ENCODE peak calls at places on chromosomes 4 and X, in six cellular contexts. One of them, this sample, is unnamed.

GRCh38 chr4:17260395-17260907 is 251.4 kb downstream of the QDPR start:
- DNase-seq in uterus: no peak
- DNase-seq in upper lobe of left lung: no peak
- DNase-seq in Peyer's patch: no peak
- DNase-seq in GM12891: no peak
- DNase-seq in heart left ventricle: no peak
- DNase-seq in this sample: no peak

GRCh38 chr4:3213661-3214250 is 35.2 kb upstream of the MSANTD1 start:
- DNase-seq in upper lobe of left lung: no peak
- DNase-seq in GM12891: no peak
- DNase-seq in uterus: no peak
- DNase-seq in heart left ventricle: no peak
- DNase-seq in Peyer's patch: peak
- DNase-seq in this sample: no peak

GRCh38 chr4:8414377-8414776 is 26.1 kb downstream of the ACOX3 start:
- DNase-seq in heart left ventricle: no peak
- DNase-seq in Peyer's patch: no peak
- DNase-seq in GM12891: no peak
- DNase-seq in upper lobe of left lung: no peak
- DNase-seq in uterus: no peak
- DNase-seq in this sample: no peak

GRCh38 chr4:3471098-3471760 is 8.1 kb downstream of the DOK7 start:
- DNase-seq in GM12891: no peak
- DNase-seq in upper lobe of left lung: no peak
- DNase-seq in Peyer's patch: no peak
- DNase-seq in uterus: no peak
- DNase-seq in heart left ventricle: no peak
- DNase-seq in this sample: no peak

GRCh38 chr4:82748176-82748575 is 50.4 kb downstream of the SCD5 start:
- DNase-seq in GM12891: no peak
- DNase-seq in uterus: no peak
- DNase-seq in Peyer's patch: no peak
- DNase-seq in heart left ventricle: no peak
- DNase-seq in upper lobe of left lung: no peak
- DNase-seq in this sample: no peak

GRCh38 chrX:109774706-109775105 is 41.6 kb upstream of the ACSL4 start:
- DNase-seq in GM12891: no peak
- DNase-seq in heart left ventricle: no peak
- DNase-seq in uterus: no peak
- DNase-seq in upper lobe of left lung: no peak
- DNase-seq in Peyer's patch: no peak
- DNase-seq in this sample: peak

GRCh38 chr4:110618091-110619000 is 4.5 kb downstream of the PITX2 start:
- DNase-seq in GM12891: no peak
- DNase-seq in uterus: no peak
- DNase-seq in upper lobe of left lung: no peak
- DNase-seq in Peyer's patch: peak
- DNase-seq in heart left ventricle: no peak
- DNase-seq in this sample: no peak

GRCh38 chr4:83252782-83253405 is 31.7 kb downstream of the COQ2 start:
- DNase-seq in Peyer's patch: peak
- DNase-seq in GM12891: peak
- DNase-seq in heart left ventricle: peak
- DNase-seq in upper lobe of left lung: peak
- DNase-seq in uterus: no peak
- DNase-seq in this sample: no peak

GRCh38 chr4:10299601-10300000 is 157.6 kb downstream of the ZNF518B start:
- DNase-seq in GM12891: no peak
- DNase-seq in upper lobe of left lung: no peak
- DNase-seq in heart left ventricle: no peak
- DNase-seq in Peyer's patch: no peak
- DNase-seq in uterus: no peak
- DNase-seq in this sample: no peak

GRCh38 chrX:56978172-56978571 is 17.2 kb downstream of the SPIN3 start:
- DNase-seq in heart left ventricle: no peak
- DNase-seq in uterus: peak
- DNase-seq in upper lobe of left lung: no peak
- DNase-seq in Peyer's patch: peak
- DNase-seq in GM12891: no peak
- DNase-seq in this sample: no peak

GRCh38 chr4:8181119-8181518 is 18.0 kb upstream of the SH3TC1 start:
- DNase-seq in heart left ventricle: no peak
- DNase-seq in uterus: no peak
- DNase-seq in upper lobe of left lung: no peak
- DNase-seq in GM12891: no peak
- DNase-seq in Peyer's patch: no peak
- DNase-seq in this sample: no peak

GRCh38 chrX:10007604-10008003 is 40.4 kb downstream of the CLDN34 start:
- DNase-seq in Peyer's patch: peak
- DNase-seq in heart left ventricle: no peak
- DNase-seq in GM12891: no peak
- DNase-seq in upper lobe of left lung: no peak
- DNase-seq in uterus: no peak
- DNase-seq in this sample: no peak

GRCh38 chrX:8851487-8851886 is 50.3 kb upstream of the FAM9A start:
- DNase-seq in uterus: no peak
- DNase-seq in upper lobe of left lung: no peak
- DNase-seq in heart left ventricle: no peak
- DNase-seq in GM12891: no peak
- DNase-seq in Peyer's patch: no peak
- DNase-seq in this sample: no peak

GRCh38 chrX:113675278-113675677 is 834.6 kb upstream of the AMOT start:
- DNase-seq in heart left ventricle: no peak
- DNase-seq in GM12891: no peak
- DNase-seq in Peyer's patch: no peak
- DNase-seq in uterus: no peak
- DNase-seq in upper lobe of left lung: no peak
- DNase-seq in this sample: no peak

GRCh38 chr4:140300271-140300970 is 73.0 kb upstream of the SCOC start:
- DNase-seq in heart left ventricle: no peak
- DNase-seq in uterus: peak
- DNase-seq in Peyer's patch: no peak
- DNase-seq in upper lobe of left lung: no peak
- DNase-seq in GM12891: no peak
- DNase-seq in this sample: peak

GRCh38 chr4:30854566-30854965 is 134.4 kb downstream of the PCDH7 start:
- DNase-seq in GM12891: no peak
- DNase-seq in heart left ventricle: no peak
- DNase-seq in Peyer's patch: no peak
- DNase-seq in upper lobe of left lung: no peak
- DNase-seq in uterus: no peak
- DNase-seq in this sample: no peak

GRCh38 chr4:184347251-184348239 is 126.8 kb downstream of the IRF2 start:
- DNase-seq in Peyer's patch: peak
- DNase-seq in heart left ventricle: peak
- DNase-seq in uterus: no peak
- DNase-seq in GM12891: no peak
- DNase-seq in upper lobe of left lung: peak
- DNase-seq in this sample: no peak

GRCh38 chrX:131988236-131988635 is 34.9 kb upstream of the STK26 start:
- DNase-seq in heart left ventricle: no peak
- DNase-seq in uterus: no peak
- DNase-seq in upper lobe of left lung: no peak
- DNase-seq in Peyer's patch: no peak
- DNase-seq in GM12891: no peak
- DNase-seq in this sample: no peak

GRCh38 chr4:187073820-187074219 is 350.2 kb upstream of the FAT1 start:
- DNase-seq in GM12891: no peak
- DNase-seq in Peyer's patch: no peak
- DNase-seq in heart left ventricle: no peak
- DNase-seq in uterus: no peak
- DNase-seq in upper lobe of left lung: no peak
- DNase-seq in this sample: no peak

GRCh38 chr4:124499266-124499665 is 213.3 kb downstream of the ANKRD50 start:
- DNase-seq in GM12891: no peak
- DNase-seq in uterus: no peak
- DNase-seq in upper lobe of left lung: no peak
- DNase-seq in Peyer's patch: no peak
- DNase-seq in heart left ventricle: no peak
- DNase-seq in this sample: no peak

GRCh38 chr4:68373513-68373912 is 23.6 kb upstream of the YTHDC1 start:
- DNase-seq in upper lobe of left lung: peak
- DNase-seq in uterus: peak
- DNase-seq in heart left ventricle: peak
- DNase-seq in GM12891: no peak
- DNase-seq in Peyer's patch: peak
- DNase-seq in this sample: peak

GRCh38 chr4:170102426-170102825 is 12.7 kb upstream of the AADAT start:
- DNase-seq in Peyer's patch: no peak
- DNase-seq in GM12891: no peak
- DNase-seq in upper lobe of left lung: peak
- DNase-seq in uterus: no peak
- DNase-seq in heart left ventricle: no peak
- DNase-seq in this sample: no peak

GRCh38 chr4:53592128-53592527 is 842 bp upstream of the LNX1 start:
- DNase-seq in heart left ventricle: no peak
- DNase-seq in uterus: no peak
- DNase-seq in upper lobe of left lung: no peak
- DNase-seq in GM12891: no peak
- DNase-seq in Peyer's patch: peak
- DNase-seq in this sample: no peak

GRCh38 chr4:53592686-53593641 is 1.7 kb upstream of the LNX1 start:
- DNase-seq in upper lobe of left lung: peak
- DNase-seq in heart left ventricle: peak
- DNase-seq in Peyer's patch: peak
- DNase-seq in uterus: peak
- DNase-seq in GM12891: no peak
- DNase-seq in this sample: no peak

GRCh38 chr4:53589511-53589910 is 1.8 kb downstream of the LNX1 start:
- DNase-seq in heart left ventricle: no peak
- DNase-seq in uterus: no peak
- DNase-seq in GM12891: no peak
- DNase-seq in Peyer's patch: no peak
- DNase-seq in upper lobe of left lung: no peak
- DNase-seq in this sample: no peak

GRCh38 chr4:53593765-53594164 is 2.5 kb upstream of the LNX1 start:
- DNase-seq in upper lobe of left lung: no peak
- DNase-seq in heart left ventricle: no peak
- DNase-seq in Peyer's patch: no peak
- DNase-seq in uterus: no peak
- DNase-seq in GM12891: no peak
- DNase-seq in this sample: no peak

DNA sequence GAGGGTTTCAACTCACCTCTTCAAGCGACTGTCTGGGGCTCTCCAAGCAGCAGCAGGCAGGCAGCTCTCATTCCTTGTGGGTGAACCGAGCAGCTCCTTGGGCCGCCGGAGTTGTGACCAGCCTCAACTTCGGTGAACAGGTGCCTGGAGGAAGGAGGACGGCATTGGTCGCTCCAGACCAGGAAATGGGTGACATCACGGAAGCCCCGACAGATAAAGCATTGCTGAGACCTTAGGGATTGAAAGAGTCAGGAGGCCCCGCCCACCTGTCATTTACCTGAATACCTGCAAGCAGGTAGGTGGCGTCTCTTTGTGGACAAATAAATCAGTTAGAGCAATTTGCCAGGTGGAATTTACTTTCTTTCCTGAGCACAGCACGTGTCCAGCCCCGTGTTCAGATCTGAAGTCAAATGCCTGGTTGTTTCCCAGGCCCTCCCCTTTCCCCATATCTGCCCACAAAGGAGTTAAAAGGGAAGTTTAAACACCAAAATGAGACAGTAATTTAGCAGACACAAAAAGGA is at the start of gene LNX1:
- DNase-seq in upper lobe of left lung: peak
- DNase-seq in uterus: no peak
- DNase-seq in GM12891: no peak
- DNase-seq in Peyer's patch: peak
- DNase-seq in heart left ventricle: no peak
- DNase-seq in this sample: no peak
- TF ChIP-seq POLR2A in upper lobe of left lung: peak
- TF ChIP-seq POLR2A in uterus: peak
- TF ChIP-seq POLR2A in GM12891: no peak
- TF ChIP-seq POLR2A in Peyer's patch: peak
- TF ChIP-seq POLR2A in heart left ventricle: no peak
- TF ChIP-seq POLR2A in this sample: no peak

DNA sequence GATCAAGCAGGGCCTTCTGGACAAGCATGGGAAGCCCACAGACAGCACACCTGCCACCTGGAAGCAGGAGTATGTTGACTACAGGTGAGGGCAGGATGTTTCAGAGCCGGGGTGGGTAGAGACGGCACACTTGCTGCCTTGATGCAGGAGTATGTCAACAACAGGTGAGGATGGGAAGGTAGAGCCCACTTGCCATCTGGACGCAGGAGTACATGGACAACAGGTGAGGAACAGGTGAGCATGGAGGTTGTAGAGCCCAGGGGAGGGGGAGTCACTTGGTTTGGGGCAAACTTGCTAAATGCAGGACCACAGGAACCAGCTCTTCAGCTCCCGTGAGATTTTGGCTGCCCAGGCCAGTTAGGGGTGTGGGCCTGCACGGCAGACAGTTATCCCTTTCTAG is 12.0 kb downstream of the DKC1 start:
- DNase-seq in upper lobe of left lung: no peak
- DNase-seq in GM12891: no peak
- DNase-seq in heart left ventricle: no peak
- DNase-seq in Peyer's patch: no peak
- DNase-seq in uterus: no peak
- DNase-seq in this sample: no peak
- TF ChIP-seq POLR2A in upper lobe of left lung: no peak
- TF ChIP-seq POLR2A in GM12891: no peak
- TF ChIP-seq POLR2A in heart left ventricle: no peak
- TF ChIP-seq POLR2A in Peyer's patch: no peak
- TF ChIP-seq POLR2A in uterus: no peak
- TF ChIP-seq POLR2A in this sample: no peak

DNA sequence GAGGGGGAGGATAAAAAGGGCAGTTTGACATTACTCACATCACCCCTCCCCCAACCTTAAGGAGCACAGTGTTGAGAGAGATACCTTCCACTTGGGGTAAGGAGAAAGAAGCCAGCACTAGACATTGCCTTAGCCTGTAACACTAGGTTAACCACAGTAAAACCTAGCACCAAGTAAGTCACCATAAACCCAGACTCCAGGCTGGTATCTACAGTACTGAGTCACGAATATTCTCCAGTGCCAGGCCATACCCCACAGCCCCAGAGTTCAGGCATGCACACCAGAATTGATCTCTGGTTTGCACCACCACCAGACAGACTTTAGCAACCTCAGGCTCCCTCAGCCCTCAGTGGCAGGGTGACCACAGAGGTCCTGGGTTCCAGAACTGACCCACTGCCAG is 570.4 kb downstream of the PRR32 start:
- DNase-seq in GM12891: no peak
- DNase-seq in upper lobe of left lung: no peak
- DNase-seq in Peyer's patch: no peak
- DNase-seq in uterus: no peak
- DNase-seq in heart left ventricle: no peak
- DNase-seq in this sample: no peak
- TF ChIP-seq POLR2A in GM12891: no peak
- TF ChIP-seq POLR2A in upper lobe of left lung: no peak
- TF ChIP-seq POLR2A in Peyer's patch: no peak
- TF ChIP-seq POLR2A in uterus: no peak
- TF ChIP-seq POLR2A in heart left ventricle: no peak
- TF ChIP-seq POLR2A in this sample: no peak

DNA sequence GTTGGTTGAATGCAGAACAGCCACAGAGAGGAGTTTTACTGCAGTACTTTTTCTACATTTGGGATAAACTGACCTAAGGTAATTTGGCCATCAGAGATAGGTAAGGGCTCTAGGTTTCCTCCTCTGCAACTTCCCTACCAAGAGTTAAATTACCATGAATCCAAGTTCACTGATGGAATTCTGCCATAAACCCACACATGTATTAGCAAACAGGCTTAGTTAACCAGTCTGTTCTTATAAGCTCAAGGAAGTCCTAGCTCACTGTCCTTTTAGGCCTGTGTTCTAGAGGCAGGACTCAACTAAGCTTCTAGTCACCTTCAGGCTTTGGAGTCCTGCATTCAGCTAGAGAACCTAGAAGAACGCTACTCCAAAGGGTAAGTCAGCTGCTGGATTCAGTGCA is 4.0 kb downstream of the FAM114A1 start:
- DNase-seq in heart left ventricle: no peak
- DNase-seq in upper lobe of left lung: no peak
- DNase-seq in Peyer's patch: no peak
- DNase-seq in uterus: no peak
- DNase-seq in GM12891: no peak
- DNase-seq in this sample: no peak
- TF ChIP-seq POLR2A in heart left ventricle: no peak
- TF ChIP-seq POLR2A in upper lobe of left lung: no peak
- TF ChIP-seq POLR2A in Peyer's patch: no peak
- TF ChIP-seq POLR2A in uterus: no peak
- TF ChIP-seq POLR2A in GM12891: no peak
- TF ChIP-seq POLR2A in this sample: no peak